ENCODE peak calls at places on chromosomes 12 and 14, in ten cellular contexts. J is neural crest cell; Q is HFFc6; Y is stimulated activated CD4-positive, alpha-beta T cell treated with anti-CD3 and anti-CD28 coated beads, Interleukin-2, amount 100 ng/mL, for 24 hours; G is Right ventricle myocardium superior; K is activated T-cell treated with anti-CD3 and anti-CD28 coated beads for 1 hour; O is anterior cingulate cortex; X is thoracic aorta; F is HTR-8/SVneo; L is osteocyte. N is an unnamed sample.
A peak's percentile ranks its signal among the peaks of the same experiment; 100 is the strongest.

GRCh38 chr14:92740440-92740839 is 8.0 kb downstream of the LGMN start:
- DNase-seq in J (no peak), Q (no peak), Y (no peak), G (no peak), K (no peak), O (no peak), X (no peak), F (no peak), L (no peak), N (no peak)

GRCh38 chr14:89794096-89794495 is 160.4 kb downstream of the EFCAB11 start:
- DNase-seq in J (no peak), Q (no peak), Y (no peak), G (peak; percentile 83), K (no peak), O (no peak), X (no peak), F (no peak), L (no peak), N (no peak)

GRCh38 chr14:100616854-100617714 is 29.9 kb upstream of the BEGAIN start:
- DNase-seq in J (no peak), Q (no peak), Y (no peak), G (peak; percentile 13), K (no peak), O (no peak), X (no peak), F (no peak), L (no peak), N (peak; percentile 56)

GRCh38 chr12:122860052-122860853 is 25.0 kb downstream of the HIP1R start:
- DNase-seq in J (peak; percentile 91), Q (peak; percentile 65), Y (peak; percentile 88), G (peak; percentile 91), K (peak; percentile 80), O (peak; percentile 43), X (no peak), F (peak; percentile 83), L (peak; percentile 94), N (peak; percentile 43)

GRCh38 chr12:126189856-126190255 is 1124.6 kb downstream of the AACS start:
- DNase-seq in J (no peak), Q (no peak), Y (no peak), G (no peak), K (no peak), O (no peak), X (no peak), F (no peak), L (no peak), N (no peak)

GRCh38 chr14:59450716-59451115 is 14.5 kb downstream of the GPR135 start:
- DNase-seq in J (no peak), Q (no peak), Y (no peak), G (no peak), K (no peak), O (no peak), X (no peak), F (no peak), L (no peak), N (no peak)

GRCh38 chr14:64786296-64787149 is 82.3 kb downstream of the PLEKHG3 start:
- DNase-seq in J (no peak), Q (no peak), Y (no peak), G (peak; percentile 59), K (no peak), O (no peak), X (no peak), F (no peak), L (no peak), N (no peak)

GRCh38 chr12:1844223-1844622 is 23.9 kb downstream of the LRTM2 start:
- DNase-seq in J (no peak), Q (no peak), Y (no peak), G (no peak), K (no peak), O (no peak), X (no peak), F (no peak), L (no peak), N (no peak)

GRCh38 chr12:92370828-92371227 is 225.2 kb upstream of the BTG1 start:
- DNase-seq in J (no peak), Q (no peak), Y (no peak), G (no peak), K (no peak), O (no peak), X (no peak), F (no peak), L (no peak), N (peak; percentile 48)

GRCh38 chr14:28785096-28785952 is 18.7 kb downstream of the FOXG1 start:
- DNase-seq in J (no peak), Q (no peak), Y (no peak), G (no peak), K (no peak), O (no peak), X (no peak), F (peak; percentile 54), L (no peak), N (no peak)

GRCh38 chr12:49345048-49345839 is 1.4 kb upstream of the DNAJC22 start:
- DNase-seq in J (no peak), Q (no peak), Y (peak; percentile 33), G (no peak), K (no peak), O (no peak), X (no peak), F (no peak), L (no peak), N (no peak)

N was measured in MV-4-11.